ENCODE peak calls at places on chromosomes 3 and 15, in nine cellular contexts. X is posterior cingulate gyrus, G is NCI-H187 treated with DMSO at 0.1 percent for 48 hours, B is fibroblast of gingiva, S is NCI-H1105, E is NCI-H446, O is occipital lobe, D is KG1, T is cardiac muscle cell. I is an unnamed sample.

GRCh38 chr15:90598053-90598577 is 68.4 kb downstream of the CRTC3 start:
- DNase-seq in O (no peak), T (no peak), S (no peak), B (no peak), G (no peak), X (peak; percentile 62), D (no peak), E (no peak), I (no peak)

GRCh38 chr3:187130346-187131066 is 8.8 kb downstream of the RPL39L start:
- DNase-seq in O (no peak), S (no peak), X (no peak), G (no peak), D (no peak), E (no peak), T (no peak), B (peak; percentile 4), I (peak; percentile 62)

GRCh38 chr3:21893250-21893649 is 142.2 kb upstream of the ZNF385D start:
- DNase-seq in X (no peak), D (no peak), B (peak; percentile 11), T (no peak), E (no peak), O (no peak), S (no peak), G (no peak), I (no peak)

GRCh38 chr3:187913617-187914033 is 168.4 kb upstream of the BCL6 start:
- DNase-seq in D (no peak), X (no peak), G (no peak), T (no peak), E (no peak), O (no peak), S (no peak), B (peak; percentile 9), I (no peak)

GRCh38 chr15:75112278-75112847 is 89.0 kb downstream of the PPCDC start:
- DNase-seq in G (no peak), S (no peak), D (no peak), T (no peak), O (no peak), E (no peak), X (no peak), B (no peak), I (peak; percentile 36)

GRCh38 chr3:115194461-115194860 is 47.4 kb upstream of the ZBTB20 start:
- DNase-seq in T (no peak), O (no peak), B (peak; percentile 77), S (no peak), X (no peak), D (no peak), E (no peak), G (no peak), I (no peak)

GRCh38 chr3:108489776-108490175 is 20.6 kb downstream of the MYH15 start:
- DNase-seq in X (peak; percentile 33), D (no peak), B (peak; percentile 34), O (no peak), S (peak; percentile 46), E (peak; percentile 47), T (peak; percentile 57), G (peak; percentile 43), I (peak; percentile 69)

GRCh38 chr3:151383111-151383510 is 1.4 kb downstream of the P2RY12 start:
- DNase-seq in B (no peak), X (no peak), S (no peak), O (no peak), T (no peak), D (peak; percentile 60), E (no peak), G (no peak), I (no peak)

GRCh38 chr3:107111889-107112288 is 265.4 kb upstream of the CCDC54 start:
- DNase-seq in D (no peak), T (no peak), E (no peak), B (no peak), G (no peak), X (no peak), O (no peak), S (no peak), I (no peak)

GRCh38 chr15:25504307-25504706 is 65.5 kb upstream of the UBE3A start:
- DNase-seq in D (no peak), G (no peak), T (no peak), B (no peak), S (no peak), O (no peak), E (no peak), X (no peak), I (no peak)

GRCh38 chr3:35832140-35832571 is 192.8 kb downstream of the ARPP21 start:
- DNase-seq in S (no peak), B (no peak), G (no peak), X (no peak), E (no peak), T (no peak), D (no peak), O (no peak), I (no peak)

GRCh38 chr15:41047474-41047873 is 68.6 kb downstream of the INO80 start:
- DNase-seq in G (no peak), T (no peak), B (no peak), O (no peak), S (no peak), D (no peak), E (no peak), X (no peak), I (no peak)

GRCh38 chr15:65303687-65304392 is 637 bp upstream of the RNU5B-1 start:
- DNase-seq in E (peak; percentile 44), S (peak; percentile 51), X (peak; percentile 70), T (peak; percentile 55), G (no peak), O (peak; percentile 35), D (peak; percentile 71), B (peak; percentile 46), I (peak; percentile 50)

GRCh38 chr3:64340636-64341240 is 115.5 kb upstream of the PRICKLE2 start:
- DNase-seq in T (no peak), S (no peak), B (peak; percentile 78), X (no peak), G (no peak), E (no peak), O (no peak), D (no peak), I (no peak)

GRCh38 chr15:41891946-41892345 is 1.9 kb downstream of the SPTBN5 start:
- DNase-seq in G (no peak), O (no peak), T (no peak), D (no peak), B (no peak), E (no peak), X (no peak), S (peak; percentile 78), I (no peak)

GRCh38 chr15:60021589-60022378 is 17.7 kb downstream of the FOXB1 start:
- DNase-seq in O (no peak), X (no peak), E (no peak), S (no peak), T (no peak), B (no peak), G (no peak), D (no peak), I (no peak)

GRCh38 chr3:107897471-107898180 is 193.2 kb downstream of the CD47 start:
- DNase-seq in O (no peak), S (no peak), D (no peak), B (no peak), E (no peak), X (no peak), G (no peak), T (no peak), I (no peak)

GRCh38 chr15:101651753-101652097 is 456 bp downstream of the TM2D3 start:
- DNase-seq in S (no peak), B (no peak), D (no peak), G (no peak), O (peak; percentile 56), T (no peak), X (no peak), E (no peak), I (peak; percentile 45)

GRCh38 chr15:99014803-99015676 is 7.4 kb upstream of the PGPEP1L start:
- DNase-seq in G (no peak), S (peak; percentile 76), O (no peak), X (peak; percentile 21), B (peak; percentile 26), E (no peak), T (peak; percentile 90), D (peak; percentile 15), I (peak; percentile 29)

GRCh38 chr3:71701251-71701650 is 24.0 kb downstream of the EIF4E3 start:
- DNase-seq in S (no peak), X (no peak), O (no peak), E (no peak), G (no peak), B (no peak), T (no peak), D (no peak), I (no peak)

GRCh38 chr15:31465083-31465955 is 138.7 kb downstream of the KLF13 start:
- DNase-seq in X (no peak), D (no peak), E (no peak), G (no peak), S (no peak), O (no peak), B (no peak), T (no peak), I (no peak)

GRCh38 chr3:41002104-41002503 is 197.2 kb upstream of the CTNNB1 start:
- DNase-seq in T (no peak), S (peak; percentile 29), B (no peak), X (no peak), E (no peak), D (no peak), O (no peak), G (no peak), I (no peak)